ENCODE peak calls at places on chromosomes 3 and 15, in seven cellular contexts. C is fibroblast of lung, S is H9, O is GM23248, K is IMR-90, L is neural progenitor cell, V is HepG2. I is an unnamed sample.
A peak's percentile ranks its signal among the peaks of the same experiment; 100 is the strongest.

GRCh38 chr15:78909791-78910228 is 35.0 kb downstream of the CTSH start:
- DNase-seq in C (peak; percentile 54), S (peak; percentile 67), O (peak; percentile 69), K (peak; percentile 45), L (peak; percentile 81), V (peak; percentile 42), I (peak; percentile 33)

GRCh38 chr15:49040151-49040550 is 6.1 kb downstream of the SECISBP2L start:
- DNase-seq in C (no peak), S (no peak), O (no peak), K (no peak), L (no peak), V (no peak), I (no peak)

GRCh38 chr3:40973141-40973540 is 226.2 kb upstream of the CTNNB1 start:
- DNase-seq in C (no peak), S (no peak), O (no peak), K (no peak), L (no peak), V (no peak), I (no peak)

GRCh38 chr3:13420051-13420816 is at the start of gene NUP210:
- DNase-seq in C (no peak), S (peak; percentile 67), O (no peak), K (no peak), L (peak; percentile 89), V (peak; percentile 50), I (no peak)

GRCh38 chr15:85427286-85428028 is 47.1 kb downstream of the AKAP13 start:
- DNase-seq in C (no peak), S (no peak), O (no peak), K (no peak), L (no peak), V (no peak), I (no peak)

GRCh38 chr15:80887148-80887547 is 102.5 kb downstream of the MESD start:
- DNase-seq in C (no peak), S (no peak), O (no peak), K (no peak), L (peak; percentile 13), V (no peak), I (no peak)

GRCh38 chr15:41777421-41777973 is 3.2 kb downstream of the MAPKBP1 start:
- DNase-seq in C (no peak), S (no peak), O (peak; percentile 76), K (peak; percentile 65), L (no peak), V (no peak), I (peak; percentile 66)

GRCh38 chr3:88812576-88812975 is 294.8 kb upstream of the EPHA3 start:
- DNase-seq in C (no peak), S (no peak), O (no peak), K (peak; percentile 12), L (no peak), V (no peak), I (no peak)

GRCh38 chr15:29674661-29675533 is 147.4 kb downstream of the TJP1 start:
- DNase-seq in C (peak; percentile 34), S (peak; percentile 95), O (peak; percentile 53), K (peak; percentile 23), L (peak; percentile 94), V (peak; percentile 46), I (no peak)

GRCh38 chr3:122576174-122576940 is 1.1 kb upstream of the PARP15 start:
- DNase-seq in C (no peak), S (no peak), O (peak; percentile 46), K (no peak), L (no peak), V (no peak), I (no peak)

GRCh38 chr3:160667452-160667851 is 9.5 kb upstream of the ARL14 start:
- DNase-seq in C (peak; percentile 43), S (no peak), O (peak; percentile 55), K (peak; percentile 81), L (no peak), V (no peak), I (peak; percentile 89)

GRCh38 chr3:138625707-138626365 is 17.3 kb downstream of the FAIM start:
- DNase-seq in C (peak; percentile 28), S (no peak), O (peak; percentile 40), K (peak; percentile 79), L (no peak), V (no peak), I (peak; percentile 95)

GRCh38 chr3:111615880-111616279 is 20.7 kb upstream of the ZBED2 start:
- DNase-seq in C (no peak), S (no peak), O (no peak), K (no peak), L (no peak), V (no peak), I (no peak)

GRCh38 chr3:73393005-73393404 is 231.7 kb downstream of the PDZRN3 start:
- DNase-seq in C (no peak), S (no peak), O (no peak), K (no peak), L (no peak), V (no peak), I (no peak)

GRCh38 chr3:181230258-181230657 is 240.7 kb upstream of the DNAJC19 start:
- DNase-seq in C (no peak), S (peak; percentile 50), O (no peak), K (no peak), L (no peak), V (no peak), I (no peak)

GRCh38 chr3:170740726-170741591 is 129.0 kb downstream of the RPL22L1 start:
- DNase-seq in C (peak; percentile 81), S (no peak), O (peak; percentile 95), K (peak; percentile 72), L (no peak), V (no peak), I (peak; percentile 73)

GRCh38 chr3:180036678-180037455 is at the start of gene PEX5L:
- DNase-seq in C (peak; percentile 24), S (peak; percentile 87), O (peak; percentile 66), K (peak; percentile 15), L (peak; percentile 94), V (peak; percentile 2), I (peak; percentile 62)

GRCh38 chr3:66320390-66320789 is 99.6 kb downstream of the SLC25A26 start:
- DNase-seq in C (no peak), S (no peak), O (no peak), K (no peak), L (no peak), V (no peak), I (no peak)

DNA sequence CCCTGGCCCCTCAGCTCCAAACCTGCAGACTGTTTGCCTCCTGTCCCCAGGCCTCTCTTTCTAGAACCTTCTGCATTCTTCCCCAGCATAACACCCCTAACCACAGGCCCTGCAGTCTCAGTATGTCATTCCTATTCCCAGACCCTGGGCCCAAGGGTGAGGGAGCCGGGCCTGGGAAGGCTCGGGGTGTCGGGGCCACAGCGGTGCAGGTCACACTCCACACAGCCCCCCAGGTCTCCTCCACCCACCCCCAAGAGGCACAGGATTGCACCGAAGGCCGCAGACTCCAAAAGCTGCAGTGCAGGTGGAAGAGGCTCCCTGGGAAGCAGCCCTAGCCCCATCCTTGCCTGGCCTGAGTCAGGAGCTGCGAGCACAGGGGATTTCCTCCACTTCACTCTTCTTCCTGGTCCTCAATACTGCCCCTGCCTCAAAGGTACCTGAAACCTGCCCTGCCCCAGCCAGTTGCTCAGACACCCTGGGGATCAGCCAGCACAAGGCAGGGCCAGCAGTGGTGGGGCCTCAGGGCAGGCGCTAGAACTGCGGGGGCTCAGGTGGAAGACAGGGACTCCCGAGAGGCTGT is 31.1 kb downstream of the TNK2 start:
- DNase-seq in C (no peak), S (no peak), O (no peak), K (no peak), L (no peak), V (no peak), I (no peak)
- H3K9ac ChIP-seq in C (no peak overlapping the region), S (no peak overlapping the region), O (no peak overlapping the region), K (no peak overlapping the region), L (no peak overlapping the region), V (no peak overlapping the region), I (no peak overlapping the region)

GRCh38 chr3:190359813-190360212 is 28.1 kb upstream of the CLDN16 start:
- DNase-seq in C (no peak), S (no peak), O (no peak), K (no peak), L (peak; percentile 8), V (no peak), I (no peak)

GRCh38 chr3:190356246-190356645 is 31.7 kb upstream of the CLDN16 start:
- DNase-seq in C (no peak), S (no peak), O (no peak), K (no peak), L (no peak), V (no peak), I (peak; percentile 83)

GRCh38 chr3:190361791-190362190 is 26.2 kb upstream of the CLDN16 start:
- DNase-seq in C (no peak), S (no peak), O (no peak), K (no peak), L (no peak), V (no peak), I (no peak)

GRCh38 chr3:190360228-190360627 is 27.7 kb upstream of the CLDN16 start:
- DNase-seq in C (no peak), S (no peak), O (no peak), K (no peak), L (no peak), V (no peak), I (no peak)

DNA sequence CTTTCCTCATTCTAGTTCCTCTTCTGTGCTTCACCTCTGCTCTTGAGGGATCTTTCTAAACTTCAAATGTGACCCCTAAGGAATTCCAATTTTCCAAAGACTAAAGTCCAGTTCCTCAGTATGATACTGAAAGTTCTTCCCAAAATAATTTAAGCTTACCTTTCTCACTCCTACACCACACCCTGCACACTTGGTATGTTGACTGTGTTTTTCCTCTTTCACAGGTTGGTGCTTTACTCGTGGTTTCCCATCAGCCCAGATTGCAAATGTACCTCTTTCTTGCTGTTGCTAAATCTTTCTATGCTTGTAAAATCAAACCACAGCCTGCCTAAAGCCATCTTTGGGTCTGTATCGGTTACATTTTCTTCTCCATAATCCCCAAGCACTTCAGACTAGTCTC is 30.5 kb upstream of the CLDN16 start:
- DNase-seq in C (no peak), S (no peak), O (no peak), K (no peak), L (no peak), V (no peak), I (peak; percentile 70)
- H3K4me2 ChIP-seq in C (no peak overlapping the region), S (no peak overlapping the region), O (no peak overlapping the region), K (peak overlapping the region; percentile 40), L (no peak overlapping the region), V (no peak overlapping the region), I (peak overlapping the region; percentile 31)

GRCh38 chr15:89812847-89813320 is 1.8 kb downstream of the ANPEP start:
- DNase-seq in C (no peak), S (no peak), O (no peak), K (no peak), L (no peak), V (no peak), I (no peak)

GRCh38 chr15:89810837-89811236 is 3.8 kb downstream of the ANPEP start:
- DNase-seq in C (no peak), S (no peak), O (no peak), K (no peak), L (no peak), V (no peak), I (no peak)

GRCh38 chr15:89814112-89814742 is 425 bp downstream of the ANPEP start:
- DNase-seq in C (no peak), S (peak; percentile 29), O (peak; percentile 62), K (no peak), L (peak; percentile 33), V (no peak), I (no peak)

GRCh38 chr15:89813381-89814111 is 1.1 kb downstream of the ANPEP start:
- DNase-seq in C (no peak), S (no peak), O (peak; percentile 34), K (no peak), L (no peak), V (no peak), I (no peak)

GRCh38 chr15:89812126-89812846 is 2.4 kb downstream of the ANPEP start:
- DNase-seq in C (peak; percentile 80), S (no peak), O (peak; percentile 88), K (no peak), L (no peak), V (peak; percentile 56), I (no peak)
- H3K9ac ChIP-seq in C (no peak overlapping the region), S (no peak overlapping the region), O (peak overlapping the region; percentile 91), K (no peak overlapping the region), L (no peak overlapping the region), V (peak overlapping the region; percentile 89), I (no peak overlapping the region)

GRCh38 chr15:70447927-70448698 is 315.2 kb downstream of the UACA start:
- DNase-seq in C (no peak), S (no peak), O (no peak), K (no peak), L (no peak), V (no peak), I (no peak)
- H3K4me2 ChIP-seq in C (no peak overlapping the region), S (no peak overlapping the region), O (no peak overlapping the region), K (no peak overlapping the region), L (no peak overlapping the region), V (no peak overlapping the region), I (peak overlapping the region; percentile 4)